ENCODE peak calls at places on chromosomes 7 and 10, in five cellular contexts. T, J, U, N and L are unnamed samples.

GRCh38 chr10:42111661-42112330 is 526.6 kb downstream of the ZNF33B start:
- DNase-seq in J (no peak), U (no peak), N (no peak), T (no peak), L (no peak)

GRCh38 chr7:103793614-103794013 is 195.8 kb downstream of the RELN start:
- DNase-seq in T (no peak), N (no peak), U (no peak), J (no peak), L (no peak)

GRCh38 chr10:49633327-49634045 is 19.6 kb downstream of the CHAT start:
- DNase-seq in J (no peak), T (no peak), U (no peak), N (peak; percentile 69), L (no peak)

GRCh38 chr10:79188154-79188763 is 119.5 kb downstream of the ZMIZ1 start:
- DNase-seq in J (no peak), U (peak; percentile 58), N (no peak), T (no peak), L (no peak)

GRCh38 chr10:71638087-71638576 is 81.4 kb downstream of the C10orf105 start:
- DNase-seq in J (no peak), N (no peak), T (no peak), U (no peak), L (no peak)

GRCh38 chr10:60266513-60266912 is 123.2 kb downstream of the ANK3 start:
- DNase-seq in N (no peak), U (no peak), J (no peak), T (no peak), L (no peak)

GRCh38 chr7:148791506-148791905 is 92.6 kb downstream of the EZH2 start:
- DNase-seq in N (no peak), J (no peak), T (no peak), U (no peak), L (no peak)

GRCh38 chr7:22422831-22423615 is 66.1 kb upstream of the RAPGEF5 start:
- DNase-seq in J (no peak), N (no peak), T (no peak), U (no peak), L (no peak)

GRCh38 chr10:97407211-97407951 is 6.2 kb upstream of the RRP12 start:
- DNase-seq in U (peak; percentile 66), N (no peak), T (peak; percentile 89), J (peak; percentile 87), L (peak; percentile 88)

GRCh38 chr7:8135417-8135816 is 126.5 kb downstream of the ICA1 start:
- DNase-seq in U (no peak), N (no peak), J (no peak), T (no peak), L (no peak)

GRCh38 chr7:76225379-76225778 is 23.7 kb downstream of the SRRM3 start:
- DNase-seq in U (peak; percentile 63), N (no peak), J (no peak), T (peak; percentile 46), L (no peak)

GRCh38 chr10:86191166-86191565 is 175.4 kb downstream of the GRID1 start:
- DNase-seq in T (no peak), J (no peak), N (peak; percentile 54), U (no peak), L (no peak)

GRCh38 chr7:99733448-99733847 is 1.5 kb downstream of the CYP3A7 start:
- DNase-seq in N (no peak), T (peak; percentile 14), J (peak; percentile 29), U (no peak), L (no peak)

GRCh38 chr7:23108995-23109394 is 3.4 kb downstream of the KLHL7 start:
- DNase-seq in J (no peak), T (no peak), N (no peak), U (no peak), L (no peak)

GRCh38 chr7:140081774-140082425 is 19.1 kb upstream of the PARP12 start:
- DNase-seq in N (no peak), T (no peak), J (no peak), U (no peak), L (no peak)

GRCh38 chr7:140082770-140083169 is 20.0 kb upstream of the PARP12 start:
- DNase-seq in T (no peak), J (no peak), N (no peak), U (no peak), L (no peak)

GRCh38 chr7:140080919-140081318 is 18.2 kb upstream of the PARP12 start:
- DNase-seq in T (no peak), N (no peak), U (no peak), J (no peak), L (no peak)

GRCh38 chr7:140078392-140078791 is 15.6 kb upstream of the PARP12 start:
- DNase-seq in N (no peak), J (no peak), U (no peak), T (no peak), L (no peak)

GRCh38 chr7:140079121-140079536 is 16.4 kb upstream of the PARP12 start:
- DNase-seq in T (no peak), J (peak; percentile 47), U (peak; percentile 56), N (no peak), L (peak; percentile 63)
- TF ChIP-seq CTCF in T (peak; percentile 14), J (peak; percentile 41), U (no peak), N (no peak), L (peak; percentile 77)

GRCh38 chr10:132957131-132957530 is 14.8 kb upstream of the CFAP46 start:
- DNase-seq in N (no peak), U (no peak), J (no peak), T (no peak), L (no peak)
- H3K27ac ChIP-seq in N (no peak overlapping the region), U (no peak overlapping the region), J (no peak overlapping the region), T (no peak overlapping the region), L (no peak overlapping the region)

DNA sequence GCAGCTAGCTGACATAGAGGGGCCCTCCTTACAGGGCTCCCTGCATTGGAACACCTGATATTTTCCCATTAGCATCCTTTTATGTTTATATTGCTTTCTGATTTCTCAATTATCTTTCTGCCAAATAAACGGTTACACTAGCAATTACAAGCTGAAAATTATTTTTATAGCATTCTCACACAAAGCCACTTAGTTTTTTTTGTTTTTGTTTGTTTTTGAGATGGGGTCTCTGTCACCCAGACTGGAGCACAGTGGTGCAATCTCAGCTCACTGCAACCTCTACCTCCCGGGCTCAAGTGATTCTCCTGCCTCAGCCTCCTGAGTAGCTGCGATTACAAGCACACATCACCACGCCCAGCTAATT is 9.9 kb upstream of the ZC3HAV1 start:
- DNase-seq in N (no peak), T (no peak), J (no peak), U (no peak), L (no peak)
- H3K4me3 ChIP-seq in N (no peak overlapping the region), T (no peak overlapping the region), J (no peak overlapping the region), U (no peak overlapping the region), L (no peak overlapping the region)

DNA sequence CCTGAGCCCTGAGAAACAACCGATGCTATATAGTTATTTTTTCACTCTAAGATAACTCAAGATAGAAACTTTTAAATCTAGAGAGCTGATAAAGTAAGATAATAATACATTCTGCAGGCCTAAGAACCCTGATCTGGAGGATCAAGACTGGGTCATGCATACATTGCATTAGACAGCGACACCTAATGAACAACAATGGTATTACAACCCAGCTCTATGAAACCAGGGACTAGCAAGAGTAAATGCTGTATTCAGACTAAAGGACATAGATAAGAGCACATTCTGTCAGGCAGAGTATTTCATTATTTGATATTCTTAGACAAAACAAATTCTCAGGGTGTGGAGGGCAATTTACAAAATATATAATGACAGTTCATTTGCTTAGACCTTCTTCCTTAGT is 148.6 kb downstream of the GRK5 start:
- DNase-seq in U (no peak), J (peak; percentile 53), T (peak; percentile 17), N (no peak), L (no peak)
- TF ChIP-seq CTCF in U (peak; percentile 20), J (peak; percentile 12), T (peak; percentile 54), N (no peak), L (peak; percentile 61)

DNA sequence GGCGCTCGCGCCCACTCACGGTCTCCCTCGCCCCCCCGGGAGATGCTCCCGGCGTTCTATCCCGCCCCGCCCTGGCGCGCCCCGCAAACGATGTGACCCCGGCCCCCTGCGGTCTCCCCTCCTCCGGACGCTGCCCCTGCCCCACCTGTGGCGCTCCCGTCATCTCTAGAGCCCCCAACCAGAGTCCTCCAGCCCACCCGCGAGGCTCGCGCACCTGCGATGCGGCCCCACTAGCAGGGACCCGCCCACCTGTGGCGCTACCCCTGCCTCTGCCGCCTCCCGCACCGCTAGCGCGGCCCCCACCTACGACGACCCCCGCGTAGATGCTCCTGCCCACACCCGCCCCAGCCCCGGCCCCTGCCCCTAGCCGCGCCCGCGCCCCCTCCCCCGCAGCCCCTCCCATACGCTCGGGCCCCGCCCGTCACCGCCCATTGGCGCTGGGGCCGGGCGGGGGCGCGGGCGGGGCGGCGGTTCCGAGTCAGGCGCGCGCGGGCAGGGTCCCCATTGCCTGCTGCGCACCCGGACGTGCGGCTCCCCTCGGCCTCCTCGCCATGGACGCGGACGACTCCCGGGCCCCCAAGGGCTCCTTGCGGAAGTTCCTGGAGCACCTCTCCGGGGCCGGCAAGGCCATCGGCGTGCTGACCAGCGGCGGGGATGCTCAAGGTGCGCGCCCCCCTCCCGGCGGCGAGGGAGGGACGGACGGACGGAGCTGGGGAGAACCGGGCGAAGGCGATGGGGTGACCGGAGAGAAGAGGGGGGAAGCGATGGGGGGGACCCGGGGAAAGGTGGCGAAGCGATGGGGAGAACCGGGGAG is at the start of gene PFKP:
- DNase-seq in N (no peak), T (peak; percentile 66), U (peak; percentile 58), J (peak; percentile 49), L (no peak)
- H3K27ac ChIP-seq in N (peak within 1 kb of the TSS; percentile 73), T (peak within 1 kb of the TSS; percentile 81), U (peak within 1 kb of the TSS; percentile 31), J (peak within 1 kb of the TSS; percentile 96), L (peak within 1 kb of the TSS; percentile 52)